ENCODE peak calls at places on chromosomes 5 and 9, in seven cellular contexts. H is dorsolateral prefrontal cortex, K is choroid plexus epithelial cell, F is GM06990, T is sigmoid colon, Q is mammary epithelial cell, A is cardiac muscle cell. N is an unnamed sample.

GRCh38 chr9:112239708-112240107 is 64.6 kb upstream of the SUSD1 start:
- DNase-seq in K (no peak), T (no peak), F (no peak), Q (no peak), A (no peak), H (no peak), N (no peak)

GRCh38 chr5:134464988-134465855 is 53.5 kb upstream of the CDKN2AIPNL start:
- DNase-seq in K (no peak), F (peak), A (peak), Q (peak), T (no peak), H (no peak), N (no peak)

GRCh38 chr9:2768330-2768729 is 51.0 kb downstream of the KCNV2 start:
- DNase-seq in Q (no peak), F (no peak), A (no peak), H (no peak), K (no peak), T (no peak), N (no peak)

GRCh38 chr5:175471628-175472027 is 6.7 kb upstream of the SFXN1 start:
- DNase-seq in T (no peak), Q (no peak), H (no peak), A (no peak), F (no peak), K (no peak), N (no peak)

GRCh38 chr9:5510360-5510931 is at the start of gene PDCD1LG2:
- DNase-seq in T (no peak), H (no peak), Q (peak), A (no peak), K (peak), F (peak), N (peak)

GRCh38 chr5:95111141-95111540 is 173.8 kb downstream of the MCTP1 start:
- DNase-seq in K (no peak), Q (no peak), A (no peak), F (no peak), H (no peak), T (no peak), N (no peak)

GRCh38 chr5:175285263-175285662 is 158.7 kb downstream of the DRD1 start:
- DNase-seq in Q (no peak), K (no peak), T (no peak), A (no peak), H (no peak), F (no peak), N (peak)

GRCh38 chr9:98502976-98503325 is 205.8 kb downstream of the GABBR2 start:
- DNase-seq in K (peak), T (no peak), F (no peak), H (no peak), Q (no peak), A (peak), N (peak)

GRCh38 chr5:43020294-43020711 is 19.8 kb downstream of the ANXA2R start:
- DNase-seq in K (no peak), H (no peak), A (no peak), F (no peak), T (no peak), Q (no peak), N (no peak)

GRCh38 chr5:158194561-158194961 is 335.6 kb upstream of the CLINT1 start:
- DNase-seq in Q (no peak), A (no peak), H (no peak), T (no peak), F (no peak), K (no peak), N (no peak)

GRCh38 chr9:135905380-135906282 is 1.7 kb downstream of the CAMSAP1 start:
- DNase-seq in F (no peak), T (peak), Q (peak), A (no peak), K (no peak), H (no peak), N (peak)

GRCh38 chr9:136137321-136138054 is 18.8 kb upstream of the TMEM250 start:
- DNase-seq in Q (no peak), F (no peak), K (no peak), H (no peak), T (no peak), A (no peak), N (no peak)

GRCh38 chr9:89881431-89881830 is 276.6 kb downstream of the GADD45G start:
- DNase-seq in K (no peak), F (no peak), H (no peak), T (peak), Q (no peak), A (no peak), N (no peak)

GRCh38 chr9:89178162-89179120 is at the start of gene SHC3:
- DNase-seq in H (peak), F (no peak), T (no peak), Q (no peak), A (peak), K (peak), N (peak)

GRCh38 chr5:4976918-4977317 is 163.2 kb upstream of the ADAMTS16 start:
- DNase-seq in Q (no peak), H (no peak), A (no peak), T (no peak), F (no peak), K (no peak), N (peak)

GRCh38 chr5:40622463-40623252 is 57.1 kb upstream of the PTGER4 start:
- DNase-seq in K (no peak), T (no peak), H (no peak), A (no peak), Q (no peak), F (no peak), N (no peak)

GRCh38 chr9:120916573-120916972 is 10.0 kb downstream of the TRAF1 start:
- DNase-seq in Q (no peak), F (no peak), K (peak), H (peak), T (peak), A (no peak), N (peak)
- TF ChIP-seq CTCF in Q (peak), F (no peak), K (peak), H (no peak), T (no peak), A (peak), N (peak)

DNA sequence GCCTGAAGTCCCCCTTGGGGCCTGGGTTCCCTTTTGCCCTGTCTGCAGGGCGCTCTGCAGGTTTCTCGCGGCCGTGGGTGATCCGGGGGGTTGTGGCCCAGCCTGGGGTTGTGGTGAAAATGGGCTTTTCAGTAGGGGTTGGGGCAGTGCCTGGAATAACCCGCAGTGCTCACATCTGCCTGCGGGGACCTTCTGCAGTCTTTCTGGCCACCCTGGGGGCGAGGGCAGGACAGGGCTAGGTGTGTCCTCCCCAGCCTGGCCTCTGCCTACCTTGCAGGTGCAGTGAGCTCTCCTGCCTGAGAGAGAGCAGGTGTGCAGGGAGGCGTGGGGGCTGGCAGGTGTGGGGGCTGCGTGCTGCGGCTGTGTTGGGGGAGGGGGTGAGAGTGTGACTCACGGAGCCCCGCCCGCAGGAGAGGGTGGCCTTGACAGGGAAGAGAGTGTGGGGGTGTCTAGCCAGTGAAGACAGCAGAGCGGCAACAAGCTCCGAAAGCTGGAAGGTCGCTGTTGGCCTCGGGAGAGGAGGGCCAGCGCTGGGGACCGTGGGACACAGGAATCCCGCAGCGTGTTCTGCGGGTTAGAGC is 131.4 kb downstream of the MRPL36 start:
- DNase-seq in T (no peak), Q (no peak), K (no peak), A (no peak), F (no peak), H (no peak), N (no peak)
- H3K4me3 ChIP-seq in T (no peak), Q (no peak), K (no peak), A (no peak), F (no peak), H (peak), N (no peak)

GRCh38 chr5:128263357-128263756 is 179.8 kb downstream of the SLC12A2 start:
- DNase-seq in A (no peak), Q (no peak), H (no peak), T (no peak), F (no peak), K (no peak), N (no peak)

GRCh38 chr5:128259530-128260145 is 176.1 kb downstream of the SLC12A2 start:
- DNase-seq in A (no peak), Q (no peak), T (no peak), F (no peak), H (no peak), K (no peak), N (no peak)

DNA sequence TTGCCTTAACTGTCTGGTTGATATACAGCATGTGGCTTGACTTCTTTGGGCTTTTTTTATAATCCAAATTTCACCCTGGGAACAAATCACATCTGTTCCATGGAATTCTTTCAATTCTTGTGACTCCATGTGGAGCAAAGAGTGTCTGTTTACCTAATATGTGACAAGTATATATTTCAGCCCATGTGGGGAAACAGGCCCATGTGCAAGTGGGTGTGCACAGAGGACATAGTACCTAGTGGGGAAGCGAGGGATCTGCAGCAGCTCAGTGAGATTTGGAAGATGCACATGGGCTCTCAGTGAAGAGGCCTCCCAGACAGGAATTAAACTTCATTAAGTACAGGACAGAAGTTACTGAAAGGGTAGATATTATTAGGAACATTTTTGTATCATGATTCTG is 181.0 kb downstream of the SLC12A2 start:
- DNase-seq in A (no peak), F (no peak), K (no peak), T (no peak), Q (no peak), H (no peak), N (no peak)
- TF ChIP-seq CTCF in A (no peak), F (no peak), K (no peak), T (no peak), Q (no peak), H (no peak), N (no peak)

DNA sequence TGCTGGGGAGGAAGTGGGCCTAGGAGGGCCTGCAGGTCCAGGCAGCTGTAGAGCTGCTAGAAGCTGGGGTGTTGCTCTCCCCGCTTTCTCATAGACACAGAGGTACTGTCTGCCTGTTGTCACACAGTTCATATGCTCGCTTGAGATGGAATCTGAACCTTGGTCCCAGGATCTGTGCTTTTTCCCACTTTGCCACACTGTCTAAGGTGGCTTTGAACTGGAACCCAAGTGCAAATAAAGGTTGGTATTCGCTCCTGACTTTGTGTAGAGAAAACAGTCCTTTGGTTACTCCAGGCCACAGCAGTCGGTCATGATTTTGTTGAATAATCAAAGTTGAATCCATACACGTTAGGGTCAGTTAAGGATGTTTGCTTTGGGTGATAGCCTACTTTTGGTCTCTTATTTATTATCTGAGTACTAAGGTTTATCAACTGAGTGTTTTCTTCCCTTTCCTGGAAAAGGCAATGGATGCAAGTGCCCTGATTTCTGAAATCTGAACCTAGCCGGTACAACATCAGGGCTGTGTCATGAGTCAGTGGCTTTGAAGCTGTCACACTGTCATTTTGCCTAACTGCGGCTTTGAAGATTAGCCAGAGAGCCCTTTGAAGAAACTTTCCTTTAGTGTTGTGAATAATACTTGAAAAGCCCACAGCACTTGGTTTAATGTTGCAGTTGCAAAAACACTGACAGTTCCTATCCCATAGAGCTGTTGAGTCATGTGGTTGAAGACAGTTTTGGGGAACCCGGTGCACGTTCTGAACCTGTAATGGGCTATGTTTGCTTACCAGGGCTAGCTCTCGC is 41.3 kb downstream of the HABP4 start:
- DNase-seq in A (peak), H (no peak), T (no peak), F (no peak), K (no peak), Q (no peak), N (peak)
- H3K4me3 ChIP-seq in A (no peak), H (no peak), T (no peak), F (no peak), K (no peak), Q (no peak), N (no peak)

GRCh38 chr9:134712922-134713321 is 71.3 kb downstream of the COL5A1 start:
- DNase-seq in A (no peak), Q (no peak), F (no peak), K (peak), T (peak), H (no peak), N (no peak)
- TF ChIP-seq CTCF in A (no peak), Q (no peak), F (no peak), K (no peak), T (no peak), H (no peak), N (no peak)

DNA sequence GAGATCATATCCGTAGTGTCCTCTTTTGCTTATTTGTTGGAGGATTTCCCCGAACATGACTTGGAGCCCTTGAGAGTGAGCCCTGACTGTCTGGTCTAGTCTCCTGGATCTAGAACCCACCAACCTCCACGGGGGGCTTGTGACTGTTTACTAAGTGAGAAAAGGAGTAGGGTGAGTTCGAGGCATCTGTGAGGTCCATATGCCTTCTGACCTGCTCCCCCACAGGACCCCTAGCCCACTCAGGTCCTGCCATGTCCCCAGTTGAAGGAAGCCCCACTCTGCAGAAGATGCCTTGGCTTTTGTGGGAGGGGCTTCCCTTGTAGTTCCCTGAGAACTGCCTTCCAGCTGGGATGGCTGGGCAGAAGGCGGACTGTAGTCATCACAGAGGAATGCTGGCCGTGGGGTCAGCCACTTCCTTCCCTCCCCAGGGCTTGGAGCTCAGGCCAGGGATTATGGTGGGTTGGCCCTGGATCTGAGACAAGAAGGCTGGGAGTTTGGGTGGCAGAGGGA is 7.0 kb upstream of the IRF1 start:
- DNase-seq in Q (peak), H (no peak), A (peak), F (no peak), T (peak), K (peak), N (peak)
- H3K4me3 ChIP-seq in Q (no peak), H (peak), A (no peak), F (peak), T (peak), K (peak), N (peak)

GRCh38 chr5:67066815-67067214 is 129.8 kb downstream of the CD180 start:
- DNase-seq in A (no peak), Q (peak), K (no peak), F (no peak), T (no peak), H (no peak), N (no peak)
- TF ChIP-seq CTCF in A (peak), Q (no peak), K (no peak), F (no peak), T (no peak), H (no peak), N (no peak)

GRCh38 chr9:132745911-132746709 is 75.8 kb downstream of the GTF3C4 start:
- DNase-seq in F (no peak), H (peak), K (no peak), T (peak), A (no peak), Q (no peak), N (no peak)
- H3K4me3 ChIP-seq in F (no peak), H (no peak), K (no peak), T (no peak), A (no peak), Q (no peak), N (no peak)